ENCODE peak calls at places on chromosomes 7 and 10, in six cellular contexts. One of them, this sample, is unnamed.

GRCh38 chr7:16078076-16078952 is 343.0 kb downstream of the CRPPA start:
- DNase-seq in cardiac muscle cell: peak
- DNase-seq in H54: no peak
- DNase-seq in posterior cingulate gyrus: no peak
- DNase-seq in foreskin fibroblast: peak
- DNase-seq in endothelial cell: peak
- DNase-seq in this sample: no peak

GRCh38 chr7:111126987-111127386 is 36.1 kb downstream of the LRRN3 start:
- DNase-seq in endothelial cell: no peak
- DNase-seq in foreskin fibroblast: no peak
- DNase-seq in posterior cingulate gyrus: no peak
- DNase-seq in H54: no peak
- DNase-seq in cardiac muscle cell: peak
- DNase-seq in this sample: no peak

GRCh38 chr10:9709849-9710248 is 1307.8 kb upstream of the CELF2 start:
- DNase-seq in H54: no peak
- DNase-seq in foreskin fibroblast: no peak
- DNase-seq in cardiac muscle cell: no peak
- DNase-seq in endothelial cell: no peak
- DNase-seq in posterior cingulate gyrus: no peak
- DNase-seq in this sample: no peak

GRCh38 chr10:123882177-123882576 is 9.4 kb downstream of the CPXM2 start:
- DNase-seq in foreskin fibroblast: no peak
- DNase-seq in H54: no peak
- DNase-seq in posterior cingulate gyrus: no peak
- DNase-seq in endothelial cell: no peak
- DNase-seq in cardiac muscle cell: no peak
- DNase-seq in this sample: no peak

GRCh38 chr7:111107989-111108388 is 17.1 kb downstream of the LRRN3 start:
- DNase-seq in foreskin fibroblast: no peak
- DNase-seq in cardiac muscle cell: no peak
- DNase-seq in H54: no peak
- DNase-seq in posterior cingulate gyrus: no peak
- DNase-seq in endothelial cell: no peak
- DNase-seq in this sample: no peak

GRCh38 chr10:48526371-48526821 is 78.5 kb downstream of the ARHGAP22 start:
- DNase-seq in posterior cingulate gyrus: peak
- DNase-seq in cardiac muscle cell: no peak
- DNase-seq in endothelial cell: no peak
- DNase-seq in foreskin fibroblast: peak
- DNase-seq in H54: peak
- DNase-seq in this sample: peak

GRCh38 chr7:108529341-108529740 is 3.4 kb upstream of the PNPLA8 start:
- DNase-seq in endothelial cell: no peak
- DNase-seq in foreskin fibroblast: no peak
- DNase-seq in posterior cingulate gyrus: no peak
- DNase-seq in cardiac muscle cell: no peak
- DNase-seq in H54: no peak
- DNase-seq in this sample: no peak

GRCh38 chr10:64038097-64038496 is 516.9 kb downstream of the REEP3 start:
- DNase-seq in H54: no peak
- DNase-seq in cardiac muscle cell: no peak
- DNase-seq in foreskin fibroblast: no peak
- DNase-seq in posterior cingulate gyrus: peak
- DNase-seq in endothelial cell: no peak
- DNase-seq in this sample: no peak

GRCh38 chr7:114787556-114787955 is 134.3 kb upstream of the MDFIC start:
- DNase-seq in cardiac muscle cell: no peak
- DNase-seq in foreskin fibroblast: no peak
- DNase-seq in posterior cingulate gyrus: no peak
- DNase-seq in H54: no peak
- DNase-seq in endothelial cell: no peak
- DNase-seq in this sample: no peak

GRCh38 chr7:44534501-44534900 is 6.6 kb downstream of the NPC1L1 start:
- DNase-seq in H54: peak
- DNase-seq in foreskin fibroblast: no peak
- DNase-seq in endothelial cell: peak
- DNase-seq in posterior cingulate gyrus: no peak
- DNase-seq in cardiac muscle cell: peak
- DNase-seq in this sample: no peak

This sample was measured in skeletal muscle cell.